ENCODE peak calls at places on chromosomes 1 and 21, in six cellular contexts. Q is prostate gland, W is lower lobe of right lung, K is thyroid gland, M is dorsolateral prefrontal cortex, G is iPS DF 6.9. R is an unnamed sample.

GRCh38 chr21:36710729-36711048 is 11.8 kb downstream of the SIM2 start:
- DNase-seq in K (no peak), G (no peak), Q (no peak), W (no peak), M (no peak), R (no peak)

GRCh38 chr1:59366352-59366751 is 69.5 kb downstream of the FGGY start:
- DNase-seq in K (no peak), G (no peak), Q (no peak), M (no peak), W (no peak), R (peak)

GRCh38 chr1:172180886-172181285 is 239.6 kb upstream of the C1orf105 start:
- DNase-seq in G (no peak), Q (peak), K (no peak), M (peak), W (peak), R (peak)

GRCh38 chr1:61141288-61142044 is 59.1 kb downstream of the NFIA start:
- DNase-seq in W (no peak), Q (no peak), K (no peak), M (no peak), G (no peak), R (no peak)

GRCh38 chr1:152473887-152474537 is 36.6 kb upstream of the LCE5A start:
- DNase-seq in Q (no peak), K (no peak), G (no peak), W (no peak), M (no peak), R (no peak)

GRCh38 chr1:9691726-9692125 is 40.2 kb downstream of the PIK3CD start:
- DNase-seq in W (no peak), K (no peak), Q (no peak), G (no peak), M (no peak), R (no peak)

GRCh38 chr1:117388328-117388727 is 21.1 kb downstream of the MAN1A2 start:
- DNase-seq in W (no peak), M (no peak), K (no peak), Q (no peak), G (no peak), R (no peak)

GRCh38 chr1:58902830-58903229 is 119.0 kb upstream of the JUN start:
- DNase-seq in Q (no peak), K (no peak), M (no peak), G (no peak), W (no peak), R (no peak)

GRCh38 chr1:216929870-216930582 is 206.8 kb upstream of the ESRRG start:
- DNase-seq in G (no peak), W (no peak), M (no peak), K (no peak), Q (no peak), R (peak)

GRCh38 chr1:37717631-37718030 is 25.3 kb downstream of the CDCA8 start:
- DNase-seq in W (no peak), K (no peak), G (no peak), Q (no peak), M (no peak), R (no peak)

GRCh38 chr21:38315155-38315554 is 58.4 kb downstream of the KCNJ15 start:
- DNase-seq in Q (no peak), K (peak), W (no peak), M (no peak), G (no peak), R (no peak)

GRCh38 chr1:225644666-225645065 is 8.3 kb downstream of the ENAH start:
- DNase-seq in G (no peak), W (no peak), M (no peak), K (no peak), Q (no peak), R (no peak)

GRCh38 chr1:18666317-18666920 is 35.8 kb downstream of the PAX7 start:
- DNase-seq in Q (peak), W (peak), K (no peak), G (no peak), M (no peak), R (no peak)

GRCh38 chr1:19504796-19505693 is 19.7 kb upstream of the CAPZB start:
- DNase-seq in Q (no peak), W (no peak), K (no peak), M (no peak), G (no peak), R (peak)

GRCh38 chr1:35808376-35809155 is 750 bp downstream of the AGO4 start:
- DNase-seq in W (peak), M (peak), G (no peak), Q (peak), K (peak), R (peak)

GRCh38 chr1:77319036-77319705 is 37.4 kb downstream of the AK5 start:
- DNase-seq in K (no peak), G (no peak), M (no peak), Q (no peak), W (no peak), R (no peak)
- H3K27ac ChIP-seq in K (no peak), G (no peak), M (no peak), Q (no peak), W (no peak), R (no peak)

GRCh38 chr1:21904475-21904724 is 32.7 kb downstream of the HSPG2 start:
- DNase-seq in M (no peak), W (no peak), G (no peak), K (no peak), Q (no peak), R (no peak)
- H3K27ac ChIP-seq in M (no peak), W (peak), G (no peak), K (peak), Q (peak), R (peak)

GRCh38 chr1:1005774-1006304 is 5.9 kb upstream of the HES4 start:
- DNase-seq in K (no peak), W (no peak), Q (no peak), G (no peak), M (no peak), R (no peak)
- H3K27ac ChIP-seq in K (peak), W (no peak), Q (no peak), G (no peak), M (no peak), R (no peak)

DNA sequence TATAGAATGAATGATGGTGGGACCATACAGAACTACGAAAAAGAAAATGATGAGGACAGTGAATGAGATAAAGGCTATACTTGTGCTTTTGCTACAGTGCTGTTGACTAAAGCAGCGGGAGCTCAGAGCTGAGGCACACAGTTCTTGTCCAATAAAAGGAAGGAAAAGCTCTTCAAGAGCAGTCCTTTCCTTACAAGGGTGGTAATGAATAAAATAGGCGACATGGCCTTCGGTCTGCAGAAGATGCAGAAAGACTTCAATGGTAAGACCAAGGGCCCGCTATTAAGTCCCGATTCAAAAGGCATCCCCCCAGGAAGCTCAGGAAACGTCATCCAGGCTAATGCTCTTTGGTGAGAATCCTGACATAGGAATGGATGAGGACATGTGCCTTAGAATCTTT is 44.4 kb downstream of the GNG12 start:
- DNase-seq in G (no peak), W (no peak), Q (no peak), M (no peak), K (no peak), R (no peak)
- H3K27ac ChIP-seq in G (no peak), W (no peak), Q (no peak), M (no peak), K (peak), R (no peak)

GRCh38 chr1:220785166-220786056 is 1.3 kb upstream of the MTARC1 start:
- DNase-seq in W (no peak), K (peak), G (no peak), Q (peak), M (no peak), R (no peak)

GRCh38 chr1:220784751-220785150 is 2.0 kb upstream of the MTARC1 start:
- DNase-seq in G (no peak), M (no peak), K (peak), W (no peak), Q (no peak), R (no peak)

GRCh38 chr1:220786337-220787068 is at the start of gene MTARC1:
- DNase-seq in M (peak), Q (peak), K (peak), G (no peak), W (peak), R (no peak)

GRCh38 chr1:220787069-220787614 is 429 bp downstream of the MTARC1 start:
- DNase-seq in M (peak), G (no peak), Q (peak), W (peak), K (peak), R (no peak)

GRCh38 chr1:220786057-220786336 is 716 bp upstream of the MTARC1 start:
- DNase-seq in G (no peak), W (peak), K (peak), M (no peak), Q (no peak), R (no peak)
- H3K27ac ChIP-seq in G (no peak), W (peak), K (peak), M (peak), Q (peak), R (no peak)